ENCODE peak calls at places on chromosomes 4 and X, in nine cellular contexts. Z, V, B, E, W, H, P, G and I are unnamed samples.

GRCh38 chr4:100421356-100421978 is 96.4 kb downstream of the EMCN start:
- DNase-seq in Z (peak), W (no peak), B (peak), H (no peak), G (no peak), V (peak), P (no peak), E (no peak), I (no peak)

GRCh38 chr4:135319685-135320084 is 1118.1 kb upstream of the PABPC4L start:
- DNase-seq in E (no peak), Z (no peak), G (no peak), H (no peak), B (no peak), V (no peak), P (no peak), W (no peak), I (no peak)

GRCh38 chrX:48890934-48891401 is 6.6 kb downstream of the TIMM17B start:
- DNase-seq in G (no peak), B (no peak), W (no peak), P (no peak), V (no peak), E (no peak), Z (no peak), H (peak), I (no peak)

GRCh38 chrX:153919281-153919680 is 6.8 kb downstream of the ARHGAP4 start:
- DNase-seq in H (no peak), Z (no peak), P (no peak), B (no peak), E (no peak), G (no peak), W (no peak), V (no peak), I (no peak)

GRCh38 chrX:72307646-72308051 is 1.9 kb upstream of the CITED1 start:
- DNase-seq in Z (no peak), P (no peak), E (no peak), B (no peak), H (no peak), V (no peak), W (no peak), G (no peak), I (no peak)

GRCh38 chrX:51332188-51332942 is at the start of gene NUDT10:
- DNase-seq in H (peak), G (no peak), B (peak), W (peak), P (peak), E (no peak), V (no peak), Z (no peak), I (no peak)

GRCh38 chr4:55733874-55734437 is 85.6 kb upstream of the EXOC1L start:
- DNase-seq in G (no peak), Z (peak), W (peak), B (peak), H (no peak), P (no peak), V (no peak), E (no peak), I (no peak)

GRCh38 chr4:108118505-108118904 is 50.2 kb downstream of the LEF1 start:
- DNase-seq in H (no peak), B (peak), V (peak), W (no peak), E (no peak), Z (peak), G (no peak), P (no peak), I (no peak)

GRCh38 chrX:136488706-136489105 is 959 bp downstream of the BRS3 start:
- DNase-seq in B (no peak), W (no peak), Z (no peak), H (no peak), E (no peak), P (no peak), V (no peak), G (no peak), I (no peak)

GRCh38 chrX:34903316-34903715 is 39.3 kb upstream of the FAM47B start:
- DNase-seq in V (no peak), E (no peak), P (no peak), H (no peak), W (no peak), G (no peak), Z (no peak), B (no peak), I (no peak)

GRCh38 chr4:122012735-122013134 is 60.9 kb upstream of the TRPC3 start:
- DNase-seq in W (no peak), G (no peak), P (no peak), B (peak), H (no peak), E (no peak), Z (no peak), V (no peak), I (no peak)

GRCh38 chrX:15311119-15311518 is 4.3 kb downstream of the ASB11 start:
- DNase-seq in H (no peak), W (no peak), B (no peak), Z (no peak), P (no peak), E (no peak), G (no peak), V (no peak), I (no peak)

GRCh38 chr4:648579-649292 is 23.4 kb downstream of the PDE6B start:
- DNase-seq in Z (no peak), V (no peak), H (no peak), W (no peak), G (no peak), E (no peak), B (no peak), P (no peak), I (no peak)

GRCh38 chrX:130097507-130098201 is 12.6 kb downstream of the ELF4 start:
- DNase-seq in P (no peak), E (no peak), V (no peak), G (no peak), Z (no peak), B (no peak), H (no peak), W (peak), I (no peak)

GRCh38 chr4:128604840-128605239 is 204.7 kb upstream of the JADE1 start:
- DNase-seq in Z (no peak), G (no peak), E (no peak), V (no peak), H (no peak), B (no peak), P (no peak), W (no peak), I (no peak)

GRCh38 chr4:140935259-140935658 is 179.1 kb upstream of the TBC1D9 start:
- DNase-seq in E (no peak), Z (no peak), G (no peak), V (no peak), B (no peak), W (no peak), P (no peak), H (peak), I (no peak)

GRCh38 chrX:118968031-118968430 is 6.4 kb upstream of the LONRF3 start:
- DNase-seq in Z (no peak), H (no peak), E (no peak), W (no peak), V (no peak), B (no peak), G (no peak), P (no peak), I (no peak)

GRCh38 chr4:120009731-120010130 is 56.9 kb downstream of the MAD2L1 start:
- DNase-seq in V (no peak), P (no peak), E (peak), W (no peak), G (no peak), Z (no peak), B (peak), H (no peak), I (no peak)

GRCh38 chrX:6852869-6853268 is 294.6 kb upstream of the STS start:
- DNase-seq in W (no peak), B (no peak), H (no peak), V (peak), P (no peak), Z (no peak), E (no peak), G (no peak), I (no peak)

GRCh38 chr4:139902328-139903217 is 237.0 kb downstream of the MGST2 start:
- DNase-seq in H (no peak), B (no peak), E (no peak), Z (no peak), P (no peak), W (no peak), G (no peak), V (no peak), I (no peak)

GRCh38 chr4:11268149-11268548 is 160.5 kb downstream of the HS3ST1 start:
- DNase-seq in W (no peak), V (no peak), H (no peak), G (no peak), P (no peak), B (no peak), E (no peak), Z (no peak), I (no peak)

GRCh38 chr4:61628727-61629126 is 428.6 kb downstream of the ADGRL3 start:
- DNase-seq in V (no peak), P (no peak), E (no peak), H (no peak), G (no peak), Z (no peak), W (no peak), B (no peak), I (no peak)

GRCh38 chr4:132124624-132124974 is 1024.5 kb upstream of the PCDH10 start:
- DNase-seq in B (no peak), H (no peak), G (no peak), V (no peak), W (no peak), P (peak), Z (no peak), E (no peak), I (no peak)

GRCh38 chr4:95044204-95044848 is 286.6 kb downstream of the BMPR1B start:
- DNase-seq in P (no peak), G (no peak), V (no peak), W (no peak), B (no peak), Z (no peak), H (no peak), E (no peak), I (no peak)

GRCh38 chr4:166144607-166145006 is 271.6 kb downstream of the TLL1 start:
- DNase-seq in H (no peak), W (no peak), P (no peak), E (no peak), Z (no peak), B (no peak), V (no peak), G (no peak), I (no peak)

GRCh38 chr4:85677286-85677685 is 202.3 kb downstream of the ARHGAP24 start:
- DNase-seq in V (no peak), Z (no peak), G (no peak), P (no peak), W (no peak), B (no peak), H (no peak), E (no peak), I (no peak)

GRCh38 chr4:56466910-56467283 is 520 bp upstream of the SRP72 start:
- DNase-seq in G (no peak), B (no peak), Z (no peak), E (no peak), V (no peak), W (no peak), P (no peak), H (no peak), I (no peak)

GRCh38 chr4:138839574-138839973 is 176.0 kb upstream of the NOCT start:
- DNase-seq in P (no peak), B (no peak), G (no peak), W (no peak), E (no peak), V (no peak), Z (no peak), H (no peak), I (no peak)

GRCh38 chr4:89056953-89057398 is at the start of gene FAM13A:
- DNase-seq in P (peak), G (no peak), E (peak), W (peak), V (no peak), B (peak), Z (peak), H (peak), I (peak)

GRCh38 chrX:34656842-34657780 is at the start of gene TMEM47:
- DNase-seq in V (no peak), E (peak), H (peak), W (peak), P (peak), B (peak), Z (peak), G (no peak), I (no peak)

GRCh38 chr4:150150545-150151156 is 72.4 kb downstream of the DCLK2 start:
- DNase-seq in Z (no peak), V (no peak), B (no peak), G (no peak), H (no peak), E (no peak), W (no peak), P (no peak), I (peak)

GRCh38 chrX:139832728-139833309 is 100.0 kb downstream of the ATP11C start:
- DNase-seq in B (no peak), H (no peak), Z (no peak), V (no peak), W (no peak), E (no peak), P (no peak), G (no peak), I (no peak)

GRCh38 chr4:100114909-100115308 is 75.4 kb downstream of the DDIT4L start:
- DNase-seq in V (no peak), P (no peak), G (no peak), W (no peak), E (no peak), H (no peak), Z (no peak), B (peak), I (no peak)

GRCh38 chrX:31036895-31037294 is 34.9 kb downstream of the FTHL17 start:
- DNase-seq in B (peak), P (peak), E (peak), G (no peak), Z (peak), V (peak), H (no peak), W (peak), I (no peak)

GRCh38 chr4:2243682-2244380 is 1.9 kb upstream of the HAUS3 start:
- DNase-seq in H (peak), G (no peak), P (peak), W (peak), Z (peak), B (peak), V (peak), E (no peak), I (no peak)

GRCh38 chrX:117898206-117898605 is 218.4 kb downstream of the KLHL13 start:
- DNase-seq in E (no peak), P (no peak), Z (no peak), V (no peak), H (no peak), B (no peak), W (no peak), G (no peak), I (no peak)

GRCh38 chr4:185203380-185204237 is at the start of gene CFAP97:
- DNase-seq in G (peak), H (peak), E (peak), V (peak), B (peak), W (peak), Z (peak), P (peak), I (peak)

GRCh38 chr4:185205697-185206342 is 2.0 kb upstream of the CFAP97 start:
- DNase-seq in P (no peak), E (no peak), G (no peak), H (no peak), B (no peak), Z (no peak), V (peak), W (no peak), I (no peak)

GRCh38 chr4:185202984-185203379 is 818 bp downstream of the CFAP97 start:
- DNase-seq in V (no peak), E (no peak), P (no peak), W (no peak), H (peak), B (no peak), Z (no peak), G (no peak), I (no peak)

GRCh38 chr4:185204238-185204910 is 574 bp upstream of the CFAP97 start:
- DNase-seq in Z (no peak), E (no peak), G (no peak), H (peak), V (peak), B (no peak), P (no peak), W (peak), I (no peak)

GRCh38 chr4:185201983-185202962 is 1.5 kb downstream of the CFAP97 start:
- DNase-seq in W (peak), H (peak), B (peak), E (no peak), Z (no peak), V (peak), G (no peak), P (peak), I (no peak)
- H3K27ac ChIP-seq in W (peak), H (peak), B (peak), E (peak), Z (peak), V (peak), G (peak), P (peak), I (peak)

GRCh38 chr4:69122476-69122875 is 26.2 kb downstream of the UGT2B7 start:
- DNase-seq in G (no peak), W (no peak), V (no peak), E (no peak), P (no peak), H (no peak), B (no peak), Z (no peak), I (no peak)
- H3K27ac ChIP-seq in G (no peak), W (no peak), V (no peak), E (no peak), P (no peak), H (no peak), B (no peak), Z (no peak), I (no peak)

GRCh38 chrX:10157032-10157341 is 212 bp downstream of the CLCN4 start:
- DNase-seq in W (no peak), Z (no peak), H (no peak), G (no peak), V (no peak), B (no peak), P (no peak), E (no peak), I (no peak)
- H3K27ac ChIP-seq in W (no peak), Z (peak), H (no peak), G (no peak), V (peak), B (peak), P (no peak), E (no peak), I (peak)

GRCh38 chrX:79325263-79325958 is 41.7 kb downstream of the ITM2A start:
- DNase-seq in G (peak), V (no peak), B (no peak), Z (no peak), P (peak), H (no peak), E (no peak), W (no peak), I (no peak)

GRCh38 chrX:79330022-79330421 is 37.1 kb downstream of the ITM2A start:
- DNase-seq in V (no peak), B (no peak), H (no peak), Z (no peak), G (no peak), W (no peak), P (peak), E (no peak), I (no peak)
- H3K27ac ChIP-seq in V (no peak), B (no peak), H (no peak), Z (no peak), G (no peak), W (no peak), P (no peak), E (no peak), I (no peak)

DNA sequence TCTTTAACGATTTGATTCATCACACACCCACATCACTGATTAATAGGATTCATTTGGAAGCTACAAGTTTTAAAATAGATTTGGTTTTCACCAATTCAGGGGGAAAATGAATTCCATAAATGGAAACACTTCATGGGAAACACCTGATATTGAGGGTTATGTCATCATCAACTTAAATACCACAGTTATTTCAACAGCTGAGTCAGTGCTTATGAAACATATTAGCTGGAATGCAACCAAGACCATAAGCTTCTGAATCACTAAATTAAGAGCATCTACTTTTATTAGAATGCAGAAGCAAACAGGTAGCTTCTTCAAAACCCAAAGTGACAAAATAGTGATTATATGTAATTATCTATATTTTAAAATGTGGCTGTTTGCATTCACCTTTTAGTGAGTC is 207.8 kb upstream of the DCAF8L1 start:
- DNase-seq in B (peak), V (no peak), G (no peak), P (no peak), E (peak), H (no peak), Z (peak), W (no peak), I (no peak)
- H3K27ac ChIP-seq in B (no peak), V (no peak), G (no peak), P (no peak), E (no peak), H (no peak), Z (no peak), W (no peak), I (no peak)

GRCh38 chr4:8473198-8473919 is 32.8 kb downstream of the TRMT44 start:
- DNase-seq in E (no peak), B (no peak), V (no peak), G (no peak), Z (no peak), P (peak), W (no peak), H (peak), I (no peak)

GRCh38 chr4:8474856-8475255 is 34.3 kb downstream of the TRMT44 start:
- DNase-seq in H (no peak), W (no peak), P (no peak), V (no peak), B (no peak), Z (no peak), E (no peak), G (no peak), I (no peak)

GRCh38 chr4:8472166-8472688 is 31.6 kb downstream of the TRMT44 start:
- DNase-seq in B (no peak), G (no peak), P (no peak), H (no peak), V (no peak), E (no peak), W (no peak), Z (no peak), I (no peak)

GRCh38 chr4:8472689-8473197 is 32.2 kb downstream of the TRMT44 start:
- DNase-seq in Z (no peak), H (peak), W (no peak), P (no peak), V (no peak), B (peak), E (peak), G (no peak), I (no peak)

DNA sequence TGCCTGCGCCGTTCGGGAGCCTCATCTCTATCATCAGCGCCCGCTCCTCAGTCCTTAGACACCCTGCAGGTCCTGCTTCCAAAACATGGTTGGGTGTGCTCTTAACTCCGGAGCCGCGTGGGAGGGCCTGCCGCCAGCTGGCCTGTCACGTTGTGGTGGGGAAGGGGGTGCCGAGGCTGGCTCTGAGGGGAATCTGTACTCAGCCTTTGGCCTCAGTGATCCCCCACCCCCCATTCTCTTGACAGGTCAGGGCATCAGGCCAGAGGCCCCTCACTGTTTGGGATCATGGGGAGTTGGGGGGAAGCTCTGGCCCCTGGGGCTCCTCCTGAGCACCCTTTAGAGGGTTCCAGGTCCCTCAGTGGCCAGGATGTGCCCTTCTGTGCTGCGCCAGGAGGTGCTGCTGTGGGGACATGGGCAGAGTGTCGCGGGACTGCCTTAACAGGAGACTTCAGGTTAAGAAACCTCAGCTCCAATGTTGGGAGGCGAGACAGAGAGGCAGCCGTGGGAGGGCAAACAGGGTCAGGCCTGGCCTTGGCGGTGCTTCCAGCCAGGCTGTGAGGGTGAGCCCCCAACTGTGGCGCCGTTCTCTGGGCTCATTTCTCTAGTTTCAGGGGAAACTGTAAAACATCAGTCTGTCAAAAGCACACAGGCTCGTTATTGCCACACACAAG is 33.5 kb downstream of the TRMT44 start:
- DNase-seq in E (no peak), P (no peak), Z (no peak), W (no peak), B (no peak), V (no peak), H (no peak), G (no peak), I (no peak)
- H3K27ac ChIP-seq in E (no peak), P (no peak), Z (no peak), W (no peak), B (no peak), V (no peak), H (peak), G (no peak), I (no peak)

GRCh38 chrX:124534530-124534929 is 188.2 kb downstream of the SH2D1A start:
- DNase-seq in G (no peak), H (no peak), E (no peak), B (no peak), P (peak), W (no peak), Z (no peak), V (no peak), I (no peak)
- H3K27ac ChIP-seq in G (no peak), H (no peak), E (no peak), B (no peak), P (no peak), W (no peak), Z (no peak), V (no peak), I (no peak)

DNA sequence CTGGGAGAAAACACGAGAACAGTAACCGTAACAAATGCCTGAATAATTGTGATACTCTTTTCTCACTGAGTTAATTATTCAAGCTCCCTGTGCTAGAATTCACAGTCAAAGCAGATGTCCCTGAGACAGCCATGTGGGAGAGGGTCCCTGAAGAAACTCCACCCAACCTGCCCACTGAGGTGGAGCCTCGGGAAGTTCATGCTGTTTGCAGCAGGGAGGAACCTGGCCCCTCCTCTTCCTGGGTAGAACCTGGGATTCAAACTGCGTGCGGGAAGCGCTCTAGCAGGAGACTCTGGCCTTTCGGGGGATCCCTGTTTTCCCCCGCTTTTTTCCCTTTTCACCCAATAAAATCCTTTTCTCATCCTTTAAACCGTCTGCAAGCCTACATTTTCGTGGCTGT is 20.2 kb upstream of the RHOH start:
- DNase-seq in W (no peak), E (no peak), G (no peak), P (peak), V (no peak), Z (no peak), B (no peak), H (no peak), I (no peak)
- H3K27ac ChIP-seq in W (no peak), E (no peak), G (no peak), P (no peak), V (no peak), Z (no peak), B (no peak), H (no peak), I (no peak)